ENCODE peak calls at places on chromosomes 7 and 10, in nine cellular contexts. S is upper lobe of left lung, U is suprapubic skin, B is sigmoid colon, H is uterus, R is HCT116, Y is adrenal gland, M is stomach, Q is spleen. P is an unnamed sample. For H3K36me3, the result is how much of the 10 kb centered on the place peaks cover.

GRCh38 chr10:76939862-76940495 is 697.6 kb downstream of the KCNMA1 start:
- DNase-seq in M (no peak), H (no peak), R (no peak), U (no peak), Q (no peak), B (no peak), S (no peak), Y (no peak), P (no peak)

GRCh38 chr7:155962191-155962967 is 150.1 kb upstream of the SHH start:
- DNase-seq in Q (no peak), Y (no peak), H (no peak), U (no peak), S (peak), R (peak), M (peak), B (peak), P (no peak)

GRCh38 chr7:70775570-70776156 is 356.3 kb upstream of the GALNT17 start:
- DNase-seq in Q (no peak), B (no peak), R (no peak), S (no peak), M (no peak), U (no peak), Y (no peak), H (no peak), P (no peak)

GRCh38 chr10:43373461-43373860 is 2.0 kb downstream of the FXYD4 start:
- DNase-seq in U (no peak), R (no peak), M (no peak), S (no peak), Y (no peak), B (peak), H (no peak), Q (peak), P (no peak)

GRCh38 chr7:31448649-31449048 is 65.2 kb upstream of the ITPRID1 start:
- DNase-seq in Q (no peak), M (no peak), U (no peak), Y (no peak), B (no peak), H (no peak), S (no peak), R (no peak), P (no peak)

GRCh38 chr10:133131053-133131452 is 29.0 kb upstream of the KNDC1 start:
- DNase-seq in U (peak), R (no peak), M (no peak), H (peak), S (peak), Y (no peak), B (peak), Q (peak), P (no peak)

GRCh38 chr10:99658622-99659030 is 683 bp upstream of the ENTPD7 start:
- DNase-seq in Q (peak), U (peak), Y (peak), S (peak), B (no peak), H (peak), M (peak), R (peak), P (peak)

GRCh38 chr10:96500519-96500918 is 13.2 kb downstream of the TLL2 start:
- DNase-seq in H (no peak), B (no peak), S (no peak), U (no peak), Q (no peak), M (no peak), R (no peak), Y (no peak), P (no peak)

GRCh38 chr7:1676550-1677071 is 6.5 kb downstream of the ELFN1 start:
- DNase-seq in M (peak), U (no peak), Y (peak), S (peak), H (no peak), Q (peak), B (peak), R (no peak), P (no peak)

GRCh38 chr7:129367349-129367699 is 66.9 kb upstream of the STRIP2 start:
- DNase-seq in H (no peak), B (no peak), Q (no peak), Y (no peak), S (no peak), U (no peak), R (no peak), M (no peak), P (no peak)

GRCh38 chr10:102802920-102803534 is 34.2 kb downstream of the CYP17A1 start:
- DNase-seq in Q (no peak), U (peak), M (no peak), Y (peak), B (peak), S (peak), H (peak), R (no peak), P (no peak)
- H3K36me3 ChIP-seq in Q (under half), U (under half), M (under half), Y (under half), B (under half), S (under half), H (under half), R (under half), P (under half)

GRCh38 chr7:134891262-134892001 is 94.9 kb upstream of the AGBL3 start:
- DNase-seq in M (peak), R (peak), Y (peak), Q (no peak), B (peak), S (peak), U (peak), H (peak), P (peak)
- TF ChIP-seq POLR2A in M (no peak), R (peak), Y (no peak), Q (no peak), B (no peak), S (no peak), U (no peak), H (no peak), P (no peak)

GRCh38 chr10:61951144-61951483 is 49.6 kb downstream of the ARID5B start:
- DNase-seq in Y (no peak), Q (no peak), M (no peak), B (no peak), S (no peak), H (no peak), R (no peak), U (no peak), P (no peak)

GRCh38 chr10:61952028-61952638 is 50.6 kb downstream of the ARID5B start:
- DNase-seq in S (no peak), R (no peak), Q (no peak), H (no peak), Y (no peak), M (no peak), U (no peak), B (no peak), P (no peak)

GRCh38 chr10:61944445-61945123 is 43.1 kb downstream of the ARID5B start:
- DNase-seq in S (no peak), R (no peak), Y (no peak), B (no peak), H (no peak), M (no peak), Q (no peak), U (no peak), P (no peak)

GRCh38 chr10:61950449-61951143 is 49.1 kb downstream of the ARID5B start:
- DNase-seq in Y (no peak), Q (no peak), M (no peak), H (no peak), R (no peak), S (no peak), B (no peak), U (no peak), P (no peak)

GRCh38 chr10:61949687-61950086 is 48.2 kb downstream of the ARID5B start:
- DNase-seq in R (no peak), Q (no peak), U (no peak), B (no peak), H (no peak), M (no peak), Y (no peak), S (no peak), P (no peak)
- H3K36me3 ChIP-seq in R (under half), Q (under half), U (under half), B (under half), H (under half), M (under half), Y (under half), S (under half), P (under half)

DNA sequence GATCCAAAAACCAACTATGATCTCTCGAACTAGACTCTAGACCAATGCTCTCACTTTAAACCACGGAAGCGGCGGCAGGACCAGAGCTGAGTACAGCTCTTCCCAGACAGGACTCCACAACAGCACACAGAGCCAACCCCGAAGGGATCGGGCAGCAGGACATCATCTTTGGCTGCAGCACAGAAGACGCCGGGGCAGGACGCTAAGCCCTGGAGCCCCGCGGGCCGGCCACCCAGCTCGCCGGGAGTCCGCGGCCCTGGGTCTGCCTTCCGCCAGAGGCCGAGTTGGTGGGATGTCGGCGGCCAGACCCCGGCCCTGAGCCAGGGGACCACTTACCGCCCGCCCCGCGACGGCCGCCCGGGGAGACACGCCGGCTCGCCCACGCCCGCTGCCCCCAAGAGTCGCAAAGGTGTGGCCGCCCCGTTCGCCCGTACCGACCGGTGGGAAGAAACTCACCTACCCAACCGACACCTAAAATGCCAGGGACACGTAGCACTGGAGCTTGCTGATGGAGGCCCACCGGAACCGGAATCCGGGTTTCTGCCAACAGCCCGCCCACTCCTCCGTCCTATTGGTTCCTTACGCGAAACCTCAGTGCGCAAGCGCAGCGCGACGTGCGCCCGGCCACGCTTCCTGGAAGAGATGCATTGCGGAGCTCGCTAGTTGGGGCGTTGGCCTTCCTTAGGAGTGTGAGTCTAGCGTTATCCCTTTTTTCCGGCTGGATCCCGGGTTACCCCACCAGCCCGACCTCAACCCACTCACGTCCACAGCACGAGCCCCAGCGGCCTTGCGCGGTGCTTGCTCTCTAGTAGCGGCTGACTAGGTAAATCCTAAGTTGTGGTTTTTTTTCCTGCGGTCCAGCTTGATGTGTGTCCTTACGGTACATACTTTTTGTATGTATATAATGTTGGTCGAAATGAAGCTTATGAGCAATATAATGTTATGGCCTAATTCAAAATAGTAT is at the start of gene SEC61G:
- DNase-seq in Y (peak), S (peak), U (peak), M (peak), Q (peak), H (peak), R (peak), B (peak), P (peak)
- TF ChIP-seq POLR2A in Y (peak), S (no peak), U (peak), M (peak), Q (peak), H (peak), R (peak), B (peak), P (peak)

P was measured in heart left ventricle.